ENCODE peak calls at places on chromosomes 4 and X, in six cellular contexts. One of them, this sample, is unnamed.

GRCh38 chrX:85903692-85904471 is 143.5 kb downstream of the CHM start:
- DNase-seq in suprapubic skin: no peak
- DNase-seq in upper lobe of left lung: no peak
- DNase-seq in body of pancreas: no peak
- DNase-seq in testis: no peak
- DNase-seq in K562: no peak
- DNase-seq in this sample: peak; percentile 18

GRCh38 chrX:34658316-34658715 is 1.2 kb upstream of the TMEM47 start:
- DNase-seq in K562: no peak
- DNase-seq in upper lobe of left lung: no peak
- DNase-seq in suprapubic skin: no peak
- DNase-seq in body of pancreas: no peak
- DNase-seq in testis: no peak
- DNase-seq in this sample: no peak

GRCh38 chr4:125317526-125317880 is 2.7 kb downstream of the FAT4 start:
- DNase-seq in suprapubic skin: no peak
- DNase-seq in body of pancreas: peak; percentile 15
- DNase-seq in K562: no peak
- DNase-seq in upper lobe of left lung: no peak
- DNase-seq in testis: peak; percentile 83
- DNase-seq in this sample: no peak

GRCh38 chr4:87278335-87278794 is 44.3 kb downstream of the HSD17B13 start:
- DNase-seq in K562: no peak
- DNase-seq in suprapubic skin: no peak
- DNase-seq in body of pancreas: no peak
- DNase-seq in testis: no peak
- DNase-seq in upper lobe of left lung: no peak
- DNase-seq in this sample: no peak

GRCh38 chr4:25938251-25939186 is 24.5 kb downstream of the SMIM20 start:
- DNase-seq in suprapubic skin: no peak
- DNase-seq in upper lobe of left lung: peak; percentile 27
- DNase-seq in testis: no peak
- DNase-seq in body of pancreas: no peak
- DNase-seq in K562: no peak
- DNase-seq in this sample: peak; percentile 23

GRCh38 chr4:1983053-1983845 is 25.5 kb downstream of the NELFA start:
- DNase-seq in testis: no peak
- DNase-seq in suprapubic skin: peak; percentile 58
- DNase-seq in upper lobe of left lung: peak; percentile 21
- DNase-seq in body of pancreas: no peak
- DNase-seq in K562: no peak
- DNase-seq in this sample: no peak

GRCh38 chr4:168707205-168707604 is 210.4 kb downstream of the PALLD start:
- DNase-seq in K562: no peak
- DNase-seq in body of pancreas: no peak
- DNase-seq in suprapubic skin: no peak
- DNase-seq in upper lobe of left lung: no peak
- DNase-seq in testis: no peak
- DNase-seq in this sample: no peak

GRCh38 chr4:80336582-80336981 is 1.1 kb downstream of the CFAP299 start:
- DNase-seq in body of pancreas: peak; percentile 16
- DNase-seq in upper lobe of left lung: peak; percentile 47
- DNase-seq in testis: peak; percentile 22
- DNase-seq in suprapubic skin: no peak
- DNase-seq in K562: peak; percentile 39
- DNase-seq in this sample: no peak

GRCh38 chr4:54586343-54586953 is 71.3 kb upstream of the KIT start:
- DNase-seq in upper lobe of left lung: no peak
- DNase-seq in K562: no peak
- DNase-seq in testis: no peak
- DNase-seq in body of pancreas: no peak
- DNase-seq in suprapubic skin: no peak
- DNase-seq in this sample: no peak

GRCh38 chrX:23503835-23504539 is 163.3 kb upstream of the PRDX4 start:
- DNase-seq in testis: peak; percentile 46
- DNase-seq in upper lobe of left lung: peak; percentile 83
- DNase-seq in K562: no peak
- DNase-seq in suprapubic skin: peak; percentile 81
- DNase-seq in body of pancreas: peak; percentile 97
- DNase-seq in this sample: peak; percentile 73

GRCh38 chr4:52054254-52054653 is 3.1 kb downstream of the SPATA18 start:
- DNase-seq in testis: no peak
- DNase-seq in suprapubic skin: no peak
- DNase-seq in upper lobe of left lung: no peak
- DNase-seq in body of pancreas: no peak
- DNase-seq in K562: no peak
- DNase-seq in this sample: no peak

GRCh38 chrX:131734621-131735020 is 190.7 kb downstream of the OR13H1 start:
- DNase-seq in K562: no peak
- DNase-seq in upper lobe of left lung: peak; percentile 81
- DNase-seq in testis: no peak
- DNase-seq in body of pancreas: peak; percentile 92
- DNase-seq in suprapubic skin: no peak
- DNase-seq in this sample: no peak

GRCh38 chr4:15353207-15353606 is 74.6 kb upstream of the C1QTNF7 start:
- DNase-seq in testis: no peak
- DNase-seq in body of pancreas: no peak
- DNase-seq in K562: no peak
- DNase-seq in upper lobe of left lung: no peak
- DNase-seq in suprapubic skin: no peak
- DNase-seq in this sample: no peak

GRCh38 chr4:81375745-81376144 is 96.0 kb downstream of the RASGEF1B start:
- DNase-seq in upper lobe of left lung: no peak
- DNase-seq in body of pancreas: no peak
- DNase-seq in testis: no peak
- DNase-seq in K562: no peak
- DNase-seq in suprapubic skin: no peak
- DNase-seq in this sample: no peak

GRCh38 chrX:97065973-97066372 is 182.3 kb downstream of the RPA4 start:
- DNase-seq in upper lobe of left lung: no peak
- DNase-seq in suprapubic skin: no peak
- DNase-seq in testis: no peak
- DNase-seq in K562: no peak
- DNase-seq in body of pancreas: no peak
- DNase-seq in this sample: no peak

GRCh38 chr4:47926667-47927258 is 12.4 kb upstream of the NFXL1 start:
- DNase-seq in upper lobe of left lung: peak; percentile 61
- DNase-seq in testis: peak; percentile 74
- DNase-seq in body of pancreas: peak; percentile 65
- DNase-seq in suprapubic skin: no peak
- DNase-seq in K562: peak; percentile 30
- DNase-seq in this sample: no peak
- H3K9me3 ChIP-seq in upper lobe of left lung: no peaks in the 10 kb centered on the region
- H3K9me3 ChIP-seq in testis: no peaks in the 10 kb centered on the region
- H3K9me3 ChIP-seq in body of pancreas: no peaks in the 10 kb centered on the region
- H3K9me3 ChIP-seq in suprapubic skin: no peaks in the 10 kb centered on the region
- H3K9me3 ChIP-seq in K562: no peaks in the 10 kb centered on the region
- H3K9me3 ChIP-seq in this sample: no peaks in the 10 kb centered on the region

DNA sequence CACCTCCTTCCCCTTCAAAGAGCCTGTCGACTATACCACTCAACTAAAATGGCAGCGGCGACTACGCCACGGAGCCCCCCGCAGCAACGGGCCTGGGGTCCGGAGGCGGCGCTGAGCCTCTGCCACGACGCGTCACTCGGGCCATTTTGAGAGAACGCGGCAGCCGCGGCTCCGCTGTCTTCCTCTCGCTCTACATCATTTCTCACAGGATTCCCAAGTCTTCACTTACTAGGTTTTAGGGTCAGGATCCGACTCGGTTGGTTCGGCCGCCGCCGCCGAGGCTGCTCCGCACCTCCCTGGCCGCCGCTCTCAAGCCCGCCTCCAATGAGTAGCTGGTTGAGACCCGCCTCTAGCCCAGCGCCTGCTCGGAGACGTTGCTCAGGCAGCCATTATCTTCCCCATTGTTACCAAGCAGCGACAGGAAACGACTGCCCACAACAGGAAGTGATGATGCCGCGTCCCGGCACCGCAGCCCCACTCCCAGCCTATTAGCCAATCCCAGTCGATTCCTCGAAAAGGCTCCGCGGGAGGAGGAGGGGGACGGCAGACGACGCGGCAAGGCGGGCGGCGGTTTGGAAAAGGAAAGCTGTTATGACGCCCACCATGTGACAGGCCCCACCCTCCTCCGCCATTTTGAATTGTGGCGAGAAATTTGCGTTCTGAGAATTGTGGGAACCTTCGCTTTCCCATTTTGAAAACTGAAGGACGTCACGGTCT is at the start of gene RLIM:
- DNase-seq in body of pancreas: peak; percentile 92
- DNase-seq in suprapubic skin: peak; percentile 95
- DNase-seq in testis: peak; percentile 95
- DNase-seq in upper lobe of left lung: peak; percentile 93
- DNase-seq in K562: peak; percentile 61
- DNase-seq in this sample: peak; percentile 90
- TF ChIP-seq POLR2A in body of pancreas: peak; percentile 95
- TF ChIP-seq POLR2A in suprapubic skin: peak; percentile 35
- TF ChIP-seq POLR2A in testis: peak; percentile 62
- TF ChIP-seq POLR2A in upper lobe of left lung: peak; percentile 46
- TF ChIP-seq POLR2A in K562: peak; percentile 75
- TF ChIP-seq POLR2A in this sample: peak; percentile 79

GRCh38 chrX:1249101-1249887 is 19.3 kb upstream of the CSF2RA start:
- DNase-seq in testis: peak; percentile 47
- DNase-seq in K562: no peak
- DNase-seq in body of pancreas: no peak
- DNase-seq in suprapubic skin: no peak
- DNase-seq in upper lobe of left lung: peak; percentile 77
- DNase-seq in this sample: peak; percentile 32
- H3K9me3 ChIP-seq in testis: no peaks in the 10 kb centered on the region
- H3K9me3 ChIP-seq in K562: no peaks in the 10 kb centered on the region
- H3K9me3 ChIP-seq in body of pancreas: no peaks in the 10 kb centered on the region
- H3K9me3 ChIP-seq in suprapubic skin: peaks cover 5% of the 10 kb centered on the region
- H3K9me3 ChIP-seq in upper lobe of left lung: no peaks in the 10 kb centered on the region
- H3K9me3 ChIP-seq in this sample: no peaks in the 10 kb centered on the region

DNA sequence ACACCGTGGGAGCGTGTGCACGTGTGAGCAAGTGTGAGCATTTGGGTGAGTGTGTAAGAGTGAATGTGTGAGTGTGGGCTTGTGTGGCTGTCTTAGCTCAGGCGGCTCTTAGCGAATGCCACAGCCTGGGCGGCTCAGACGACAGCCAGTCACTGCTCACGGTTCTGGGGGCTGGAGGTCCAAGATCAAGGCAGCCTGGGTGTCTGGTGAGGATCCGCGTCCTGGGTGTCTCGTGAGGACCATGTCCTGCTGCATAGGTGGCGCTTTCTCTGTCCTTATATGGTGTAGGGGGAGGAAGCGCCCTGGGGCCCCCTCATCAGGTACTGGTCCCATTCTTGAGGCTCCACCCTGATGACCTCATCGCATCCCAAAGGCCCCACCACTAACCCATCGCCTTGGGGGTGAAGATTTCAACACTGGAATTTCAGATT is 4.5 kb downstream of the DOK7 start:
- DNase-seq in body of pancreas: no peak
- DNase-seq in suprapubic skin: no peak
- DNase-seq in K562: no peak
- DNase-seq in testis: no peak
- DNase-seq in upper lobe of left lung: no peak
- DNase-seq in this sample: peak; percentile 43
- TF ChIP-seq POLR2A in body of pancreas: no peak
- TF ChIP-seq POLR2A in suprapubic skin: no peak
- TF ChIP-seq POLR2A in K562: no peak
- TF ChIP-seq POLR2A in testis: no peak
- TF ChIP-seq POLR2A in upper lobe of left lung: no peak
- TF ChIP-seq POLR2A in this sample: no peak

GRCh38 chrX:151818828-151819227 is 84.3 kb downstream of the CNGA2 start:
- DNase-seq in body of pancreas: no peak
- DNase-seq in upper lobe of left lung: no peak
- DNase-seq in testis: no peak
- DNase-seq in K562: no peak
- DNase-seq in suprapubic skin: no peak
- DNase-seq in this sample: no peak
- H3K9me3 ChIP-seq in body of pancreas: no peaks in the 10 kb centered on the region
- H3K9me3 ChIP-seq in upper lobe of left lung: no peaks in the 10 kb centered on the region
- H3K9me3 ChIP-seq in testis: no peaks in the 10 kb centered on the region
- H3K9me3 ChIP-seq in K562: no peaks in the 10 kb centered on the region
- H3K9me3 ChIP-seq in suprapubic skin: no peaks in the 10 kb centered on the region
- H3K9me3 ChIP-seq in this sample: no peaks in the 10 kb centered on the region

DNA sequence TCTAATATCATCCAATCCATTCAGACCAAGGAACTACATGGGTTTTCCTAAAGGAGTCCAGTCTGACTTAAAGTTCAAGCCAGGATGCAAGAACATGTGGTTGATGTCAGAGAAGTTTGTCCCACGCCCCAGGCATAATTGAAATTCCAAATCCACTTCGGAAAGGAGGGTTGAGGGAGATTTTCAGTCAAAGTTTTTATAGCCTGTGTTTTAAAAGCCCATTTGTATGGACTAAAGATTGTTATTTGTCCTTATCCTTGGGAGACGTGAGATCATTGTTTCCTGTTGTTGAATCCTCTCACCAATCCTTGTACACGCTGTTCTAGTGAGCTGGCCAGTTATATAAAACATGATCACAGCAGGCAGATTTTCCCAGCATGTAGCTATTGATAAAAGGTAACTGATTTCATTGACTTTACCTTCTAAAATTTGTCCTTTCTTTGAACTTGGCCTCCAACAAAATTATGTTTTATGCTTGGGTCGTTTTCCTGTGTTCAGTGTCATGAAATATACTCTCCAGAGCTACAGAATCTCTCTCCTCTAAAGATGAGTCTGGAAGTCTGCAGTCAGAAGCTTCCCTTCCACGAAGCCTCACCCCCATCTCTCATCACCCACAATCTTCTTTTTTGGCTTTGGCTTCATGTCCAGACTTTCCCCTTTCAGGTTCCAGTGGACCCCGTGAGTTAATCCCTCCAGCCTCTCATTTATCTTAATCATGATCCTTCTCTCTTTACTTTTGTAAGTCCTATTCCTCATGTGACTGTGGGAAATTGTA is 92.9 kb downstream of the ATP10D start:
- DNase-seq in K562: no peak
- DNase-seq in testis: no peak
- DNase-seq in upper lobe of left lung: no peak
- DNase-seq in suprapubic skin: no peak
- DNase-seq in body of pancreas: no peak
- DNase-seq in this sample: no peak
- TF ChIP-seq POLR2A in K562: no peak
- TF ChIP-seq POLR2A in testis: no peak
- TF ChIP-seq POLR2A in upper lobe of left lung: no peak
- TF ChIP-seq POLR2A in suprapubic skin: no peak
- TF ChIP-seq POLR2A in body of pancreas: no peak
- TF ChIP-seq POLR2A in this sample: peak; percentile 42

GRCh38 chr4:142236268-142236667 is 599.9 kb downstream of the IL15 start:
- DNase-seq in upper lobe of left lung: no peak
- DNase-seq in testis: no peak
- DNase-seq in suprapubic skin: no peak
- DNase-seq in body of pancreas: no peak
- DNase-seq in K562: no peak
- DNase-seq in this sample: no peak

GRCh38 chr4:142243250-142243649 is 602.9 kb downstream of the INPP4B start:
- DNase-seq in testis: no peak
- DNase-seq in body of pancreas: no peak
- DNase-seq in upper lobe of left lung: no peak
- DNase-seq in K562: no peak
- DNase-seq in suprapubic skin: no peak
- DNase-seq in this sample: no peak

GRCh38 chr4:142238589-142238988 is 602.2 kb downstream of the IL15 start:
- DNase-seq in upper lobe of left lung: no peak
- DNase-seq in K562: no peak
- DNase-seq in body of pancreas: no peak
- DNase-seq in testis: no peak
- DNase-seq in suprapubic skin: no peak
- DNase-seq in this sample: no peak

DNA sequence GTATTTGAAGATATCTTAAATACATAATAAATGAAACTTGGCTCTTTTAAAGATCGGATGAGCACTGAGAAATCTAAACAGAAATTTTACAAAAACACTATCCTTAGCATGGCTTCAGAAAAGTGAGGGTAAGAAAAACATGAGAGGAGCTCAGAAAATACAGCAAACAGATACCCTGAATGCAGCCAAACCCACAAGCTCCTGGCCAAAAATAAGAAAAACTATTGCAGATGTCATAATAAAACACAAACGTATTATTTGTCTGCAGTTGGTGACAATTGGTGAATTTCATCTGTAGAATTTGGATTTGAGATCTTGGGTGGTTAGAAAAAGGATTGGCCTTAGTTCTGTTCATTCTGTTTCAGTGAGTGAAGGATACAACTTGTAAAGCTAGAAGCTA is 603.9 kb downstream of the INPP4B start:
- DNase-seq in testis: no peak
- DNase-seq in suprapubic skin: no peak
- DNase-seq in upper lobe of left lung: no peak
- DNase-seq in body of pancreas: no peak
- DNase-seq in K562: no peak
- DNase-seq in this sample: no peak
- H3K9me3 ChIP-seq in testis: no peaks in the 10 kb centered on the region
- H3K9me3 ChIP-seq in suprapubic skin: no peaks in the 10 kb centered on the region
- H3K9me3 ChIP-seq in upper lobe of left lung: no peaks in the 10 kb centered on the region
- H3K9me3 ChIP-seq in body of pancreas: no peaks in the 10 kb centered on the region
- H3K9me3 ChIP-seq in K562: no peaks in the 10 kb centered on the region
- H3K9me3 ChIP-seq in this sample: no peaks in the 10 kb centered on the region

This sample was measured in gastrocnemius medialis.